ENCODE peak calls at places on chromosomes 13 and 19, in four cellular contexts. D is activated B cell treated with CpG ODN at 0.5 μM for 24 hours; Z is stimulated activated CD8-positive, alpha-beta memory T cell treated with anti-CD3 and anti-CD28 coated beads, Interleukin-4, amount 100 ng/mL, for 4 hours; G is NCI-H1092. E is an unnamed sample.

GRCh38 chr13:92187378-92187989 is 789.1 kb downstream of the GPC5 start:
- DNase-seq in G (peak; percentile 60), Z (no peak), D (no peak), E (peak; percentile 79)

GRCh38 chr13:26186995-26187394 is 35.1 kb downstream of the RNF6 start:
- DNase-seq in D (peak; percentile 25), Z (no peak), G (no peak), E (no peak)

GRCh38 chr19:8366961-8367326 is 3.0 kb downstream of the ANGPTL4 start:
- DNase-seq in D (no peak), G (no peak), Z (no peak), E (no peak)

GRCh38 chr13:95536629-95537241 is 15.8 kb upstream of the CLDN10 start:
- DNase-seq in G (peak; percentile 17), Z (no peak), D (no peak), E (no peak)

GRCh38 chr13:40786568-40786996 is 2.8 kb upstream of the SLC25A15 start:
- DNase-seq in D (no peak), Z (no peak), G (no peak), E (no peak)

GRCh38 chr19:6318772-6319171 is 14.6 kb downstream of the ACER1 start:
- DNase-seq in D (no peak), Z (no peak), G (no peak), E (no peak)

GRCh38 chr13:73190477-73190876 is 131.7 kb downstream of the KLF5 start:
- DNase-seq in D (no peak), Z (no peak), G (no peak), E (no peak)

GRCh38 chr19:45470147-45471081 is 2.6 kb downstream of the FOSB start:
- DNase-seq in Z (no peak), D (peak; percentile 60), G (no peak), E (no peak)

GRCh38 chr13:105848494-105848893 is 687.0 kb downstream of the EFNB2 start:
- DNase-seq in D (no peak), G (no peak), Z (no peak), E (no peak)

GRCh38 chr19:2592824-2593223 is 109.7 kb downstream of the GNG7 start:
- DNase-seq in D (no peak), Z (no peak), G (no peak), E (no peak)

GRCh38 chr13:114339779-114340534 is 25.7 kb downstream of the CHAMP1 start:
- DNase-seq in D (no peak), Z (peak; percentile 19), G (peak; percentile 74), E (no peak)

GRCh38 chr13:45167611-45168554 is 33.0 kb downstream of the KCTD4 start:
- DNase-seq in D (no peak), G (no peak), Z (no peak), E (peak; percentile 29)

GRCh38 chr13:20828540-20829364 is 55.0 kb upstream of the EEF1AKMT1 start:
- DNase-seq in D (no peak), Z (no peak), G (no peak), E (no peak)

GRCh38 chr13:29454931-29455481 is 140.5 kb downstream of the SLC7A1 start:
- DNase-seq in D (no peak), G (no peak), Z (no peak), E (no peak)

E was measured in NCI-H2029 treated with DMSO at 0.1 percent for 48 hours.